ENCODE peak calls at places on chromosomes 3 and 15, in six cellular contexts. One of them, this sample, is unnamed.

GRCh38 chr15:63874616-63875015 is 40.9 kb upstream of the HERC1 start:
- DNase-seq in AG08396: no peak
- DNase-seq in adipocyte: no peak
- DNase-seq in activated T-helper 1 cell treated with Interleukin-2 at 50 U/mL for 16 hours: no peak
- DNase-seq in IMR-90: no peak
- DNase-seq in T1000: no peak
- DNase-seq in this sample: no peak

GRCh38 chr3:142319094-142319493 is 93.7 kb upstream of the GK5 start:
- DNase-seq in AG08396: no peak
- DNase-seq in adipocyte: peak; percentile 42
- DNase-seq in activated T-helper 1 cell treated with Interleukin-2 at 50 U/mL for 16 hours: no peak
- DNase-seq in IMR-90: peak; percentile 71
- DNase-seq in T1000: no peak
- DNase-seq in this sample: no peak

GRCh38 chr15:61205427-61205826 is 23.7 kb downstream of the RORA start:
- DNase-seq in AG08396: no peak
- DNase-seq in adipocyte: no peak
- DNase-seq in activated T-helper 1 cell treated with Interleukin-2 at 50 U/mL for 16 hours: no peak
- DNase-seq in IMR-90: no peak
- DNase-seq in T1000: no peak
- DNase-seq in this sample: no peak

GRCh38 chr15:32908135-32908801 is 190.5 kb downstream of the GREM1 start:
- DNase-seq in AG08396: peak; percentile 32
- DNase-seq in adipocyte: no peak
- DNase-seq in activated T-helper 1 cell treated with Interleukin-2 at 50 U/mL for 16 hours: no peak
- DNase-seq in IMR-90: peak; percentile 87
- DNase-seq in T1000: no peak
- DNase-seq in this sample: no peak

GRCh38 chr15:57485869-57486268 is 105.8 kb upstream of the MYZAP start:
- DNase-seq in AG08396: peak; percentile 88
- DNase-seq in adipocyte: peak; percentile 40
- DNase-seq in activated T-helper 1 cell treated with Interleukin-2 at 50 U/mL for 16 hours: no peak
- DNase-seq in IMR-90: peak; percentile 83
- DNase-seq in T1000: peak; percentile 80
- DNase-seq in this sample: no peak

GRCh38 chr3:54863366-54863765 is 64.5 kb downstream of the LRTM1 start:
- DNase-seq in AG08396: no peak
- DNase-seq in adipocyte: peak; percentile 21
- DNase-seq in activated T-helper 1 cell treated with Interleukin-2 at 50 U/mL for 16 hours: no peak
- DNase-seq in IMR-90: no peak
- DNase-seq in T1000: peak; percentile 7
- DNase-seq in this sample: no peak

GRCh38 chr3:160806094-160806493 is 50.1 kb downstream of the PPM1L start:
- DNase-seq in AG08396: no peak
- DNase-seq in adipocyte: no peak
- DNase-seq in activated T-helper 1 cell treated with Interleukin-2 at 50 U/mL for 16 hours: no peak
- DNase-seq in IMR-90: no peak
- DNase-seq in T1000: no peak
- DNase-seq in this sample: no peak

GRCh38 chr3:26202169-26202568 is 412.3 kb downstream of the OXSM start:
- DNase-seq in AG08396: no peak
- DNase-seq in adipocyte: no peak
- DNase-seq in activated T-helper 1 cell treated with Interleukin-2 at 50 U/mL for 16 hours: no peak
- DNase-seq in IMR-90: no peak
- DNase-seq in T1000: no peak
- DNase-seq in this sample: no peak

GRCh38 chr3:65703026-65703425 is 335.7 kb downstream of the MAGI1 start:
- DNase-seq in AG08396: no peak
- DNase-seq in adipocyte: no peak
- DNase-seq in activated T-helper 1 cell treated with Interleukin-2 at 50 U/mL for 16 hours: no peak
- DNase-seq in IMR-90: no peak
- DNase-seq in T1000: no peak
- DNase-seq in this sample: no peak

This sample was measured in effector memory CD4-positive, alpha-beta T cell.